ENCODE peak calls at places on chromosome 3, in six cellular contexts. V is SK-N-SH, U is HepG2, Y is H1, L is K562, Q is T47D. I is an unnamed sample.

GRCh38 chr3:56219894-56220805 is 248.1 kb downstream of the ERC2 start:
- DNase-seq in V (peak), U (no peak), L (no peak), Q (no peak), Y (no peak), I (no peak)

GRCh38 chr3:37223084-37223975 is 48.9 kb upstream of the LRRFIP2 start:
- DNase-seq in L (no peak), U (peak), Y (no peak), Q (no peak), V (no peak), I (no peak)

GRCh38 chr3:76134166-76134565 is 348.8 kb upstream of the ZNF717 start:
- DNase-seq in V (no peak), L (no peak), U (no peak), Q (no peak), Y (no peak), I (no peak)

GRCh38 chr3:171811913-171812321 is 1.6 kb upstream of the PLD1 start:
- DNase-seq in Y (no peak), V (no peak), U (no peak), L (no peak), Q (no peak), I (no peak)

GRCh38 chr3:55185380-55185779 is 257.5 kb upstream of the LRTM1 start:
- DNase-seq in Q (no peak), Y (no peak), L (no peak), V (no peak), U (no peak), I (no peak)

GRCh38 chr3:131036986-131037385 is 10.3 kb downstream of the NEK11 start:
- DNase-seq in L (no peak), V (no peak), U (no peak), Y (no peak), Q (no peak), I (no peak)

GRCh38 chr3:12194669-12195161 is 36.0 kb upstream of the TIMP4 start:
- DNase-seq in Q (no peak), L (peak), Y (no peak), U (peak), V (no peak), I (no peak)

GRCh38 chr3:69445498-69445897 is 59.6 kb upstream of the FRMD4B start:
- DNase-seq in Q (no peak), Y (no peak), L (no peak), V (no peak), U (no peak), I (no peak)

GRCh38 chr3:21330293-21330692 is 420.7 kb downstream of the ZNF385D start:
- DNase-seq in Q (no peak), V (no peak), U (no peak), L (no peak), Y (no peak), I (peak)

GRCh38 chr3:123104550-123104949 is 37.7 kb downstream of the PDIA5 start:
- DNase-seq in V (peak), Q (no peak), L (no peak), Y (no peak), U (no peak), I (no peak)

GRCh38 chr3:148178508-148178907 is 519.2 kb upstream of the AGTR1 start:
- DNase-seq in Q (no peak), U (peak), V (no peak), Y (no peak), L (no peak), I (no peak)
- TF ChIP-seq JUND in Q (no peak), U (no peak), V (no peak), Y (no peak), L (no peak), I (no peak)

GRCh38 chr3:157438371-157438735 is 1.7 kb downstream of the PTX3 start:
- DNase-seq in V (peak), Q (no peak), Y (no peak), L (no peak), U (no peak), I (no peak)
- TF ChIP-seq JUND in V (no peak), Q (no peak), Y (no peak), L (no peak), U (no peak), I (no peak)

GRCh38 chr3:51966016-51966415 is 1.2 kb downstream of the PCBP4 start:
- DNase-seq in Y (no peak), V (no peak), U (no peak), Q (no peak), L (no peak), I (no peak)
- TF ChIP-seq JUND in Y (no peak), V (no peak), U (no peak), Q (no peak), L (no peak), I (no peak)

GRCh38 chr3:50164481-50164880 is 9.4 kb downstream of the SEMA3F start:
- DNase-seq in U (no peak), L (no peak), Y (no peak), Q (no peak), V (no peak), I (no peak)

GRCh38 chr3:50164984-50165383 is 9.9 kb downstream of the SEMA3F start:
- DNase-seq in Y (no peak), Q (no peak), L (no peak), V (no peak), U (no peak), I (no peak)

GRCh38 chr3:50166309-50167019 is 11.3 kb downstream of the SEMA3F start:
- DNase-seq in V (no peak), L (no peak), U (no peak), Q (no peak), Y (no peak), I (no peak)

GRCh38 chr3:50167069-50167781 is 12.1 kb downstream of the SEMA3F start:
- DNase-seq in Y (no peak), L (no peak), V (no peak), Q (no peak), U (peak), I (no peak)

GRCh38 chr3:50165388-50166308 is 10.5 kb downstream of the SEMA3F start:
- DNase-seq in V (no peak), U (no peak), Y (no peak), L (no peak), Q (no peak), I (no peak)
- TF ChIP-seq JUND in V (no peak), U (no peak), Y (no peak), L (no peak), Q (no peak), I (no peak)

GRCh38 chr3:72335458-72336050 is 512.7 kb downstream of the SHQ1 start:
- DNase-seq in Y (no peak), U (no peak), Q (no peak), L (no peak), V (no peak), I (no peak)
- TF ChIP-seq JUND in Y (no peak), U (no peak), Q (no peak), L (no peak), V (no peak), I (no peak)

DNA sequence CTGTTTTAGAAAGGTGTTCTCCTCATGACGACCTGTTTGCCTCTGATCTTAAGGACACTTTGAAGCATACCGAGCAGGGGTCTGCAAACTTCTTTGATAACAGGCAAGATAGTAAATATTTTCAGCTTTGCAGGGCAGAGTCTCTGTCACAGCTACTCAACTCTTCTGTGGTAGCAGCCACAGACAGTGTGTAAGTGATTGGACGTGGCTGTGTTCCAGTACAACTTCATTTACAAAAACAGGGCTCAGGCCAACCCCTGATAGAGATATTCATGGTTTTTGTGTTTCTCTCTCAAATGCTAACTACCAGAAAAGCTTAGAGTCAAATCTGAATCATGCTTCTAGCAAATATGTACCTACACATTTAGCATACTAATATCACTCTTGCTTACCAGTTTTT is 51.5 kb downstream of the TGFBR2 start:
- DNase-seq in Y (no peak), Q (no peak), L (no peak), U (no peak), V (no peak), I (no peak)
- TF ChIP-seq JUND in Y (no peak), Q (no peak), L (no peak), U (no peak), V (no peak), I (no peak)